ENCODE peak calls at places on chromosome 17, in four cellular contexts. V is fibroblast of lung, I is A549, U is cardiac fibroblast. R is an unnamed sample.
A peak's percentile ranks its signal among the peaks of the same experiment; 100 is the strongest.

GRCh38 chr17:10646393-10646990 is 10.6 kb downstream of the MYH3 start:
- DNase-seq in V (peak; percentile 53), I (peak; percentile 74), U (peak; percentile 83), R (peak; percentile 54)

GRCh38 chr17:70563301-70563820 is 394.0 kb downstream of the KCNJ2 start:
- DNase-seq in V (peak; percentile 24), I (no peak), U (no peak), R (no peak)

GRCh38 chr17:7558544-7559306 is at the start of gene TNFSF13:
- DNase-seq in V (no peak), I (no peak), U (no peak), R (no peak)

GRCh38 chr17:2215616-2216364 is 87.8 kb downstream of the SMG6 start:
- DNase-seq in V (peak; percentile 99), I (no peak), U (peak; percentile 97), R (peak; percentile 86)

GRCh38 chr17:1153795-1154546 is 25.8 kb downstream of the ABR start:
- DNase-seq in V (peak; percentile 72), I (peak; percentile 55), U (peak; percentile 89), R (no peak)

GRCh38 chr17:50935201-50936124 is 69.3 kb upstream of the TOB1 start:
- DNase-seq in V (no peak), I (peak; percentile 98), U (peak; percentile 30), R (no peak)

GRCh38 chr17:60510031-60510430 is 16.0 kb downstream of the APPBP2 start:
- DNase-seq in V (no peak), I (no peak), U (no peak), R (no peak)

GRCh38 chr17:39152134-39152884 is 872 bp upstream of the PLXDC1 start:
- DNase-seq in V (no peak), I (no peak), U (no peak), R (no peak)

GRCh38 chr17:691423-691822 is 23.2 kb downstream of the VPS53 start:
- DNase-seq in V (peak; percentile 92), I (peak; percentile 32), U (peak; percentile 26), R (no peak)

GRCh38 chr17:16486373-16487250 is 5.4 kb downstream of the LRRC75A start:
- DNase-seq in V (peak; percentile 75), I (peak; percentile 38), U (peak; percentile 74), R (peak; percentile 27)

GRCh38 chr17:82696916-82697807 is 1.3 kb downstream of the RAB40B start:
- DNase-seq in V (no peak), I (no peak), U (peak; percentile 4), R (no peak)

GRCh38 chr17:72399608-72400487 is 279.0 kb downstream of the SOX9 start:
- DNase-seq in V (no peak), I (peak; percentile 81), U (no peak), R (no peak)

GRCh38 chr17:66944365-66945203 is 19.9 kb upstream of the CACNG4 start:
- DNase-seq in V (peak; percentile 66), I (no peak), U (peak; percentile 24), R (no peak)

GRCh38 chr17:78918979-78919378 is 6.2 kb downstream of the TIMP2 start:
- DNase-seq in V (no peak), I (no peak), U (no peak), R (no peak)

GRCh38 chr17:37212184-37212583 is 163.6 kb upstream of the C17orf78 start:
- DNase-seq in V (no peak), I (no peak), U (peak; percentile 15), R (no peak)

GRCh38 chr17:17898673-17899072 is 61.9 kb upstream of the SREBF1 start:
- DNase-seq in V (no peak), I (no peak), U (no peak), R (no peak)

GRCh38 chr17:72529386-72529785 is 408.6 kb downstream of the SOX9 start:
- DNase-seq in V (peak; percentile 43), I (no peak), U (no peak), R (no peak)

GRCh38 chr17:17749921-17750320 is 68.7 kb downstream of the RAI1 start:
- DNase-seq in V (peak; percentile 45), I (peak; percentile 75), U (peak; percentile 54), R (peak; percentile 59)

GRCh38 chr17:44778656-44779210 is 19.9 kb downstream of the ADAM11 start:
- DNase-seq in V (no peak), I (no peak), U (no peak), R (no peak)

GRCh38 chr17:44775838-44776621 is 17.2 kb downstream of the ADAM11 start:
- DNase-seq in V (no peak), I (no peak), U (no peak), R (no peak)

GRCh38 chr17:44775136-44775837 is 16.5 kb downstream of the ADAM11 start:
- DNase-seq in V (peak; percentile 96), I (peak; percentile 99), U (peak; percentile 98), R (peak; percentile 91)

GRCh38 chr17:44777394-44778348 is 18.9 kb downstream of the ADAM11 start:
- DNase-seq in V (no peak), I (no peak), U (no peak), R (no peak)

GRCh38 chr17:44776628-44777393 is 18.0 kb downstream of the ADAM11 start:
- DNase-seq in V (no peak), I (no peak), U (no peak), R (no peak)
- H3K4me3 ChIP-seq in V (no peak overlapping the region), I (no peak overlapping the region), U (no peak overlapping the region), R (no peak overlapping the region)

GRCh38 chr17:63082273-63082861 is 116.3 kb downstream of the TANC2 start:
- DNase-seq in V (peak; percentile 36), I (peak; percentile 26), U (peak; percentile 76), R (peak; percentile 7)
- TF ChIP-seq CTCF in V (peak; percentile 52), I (peak; percentile 64), U (peak; percentile 33), R (peak; percentile 42)

DNA sequence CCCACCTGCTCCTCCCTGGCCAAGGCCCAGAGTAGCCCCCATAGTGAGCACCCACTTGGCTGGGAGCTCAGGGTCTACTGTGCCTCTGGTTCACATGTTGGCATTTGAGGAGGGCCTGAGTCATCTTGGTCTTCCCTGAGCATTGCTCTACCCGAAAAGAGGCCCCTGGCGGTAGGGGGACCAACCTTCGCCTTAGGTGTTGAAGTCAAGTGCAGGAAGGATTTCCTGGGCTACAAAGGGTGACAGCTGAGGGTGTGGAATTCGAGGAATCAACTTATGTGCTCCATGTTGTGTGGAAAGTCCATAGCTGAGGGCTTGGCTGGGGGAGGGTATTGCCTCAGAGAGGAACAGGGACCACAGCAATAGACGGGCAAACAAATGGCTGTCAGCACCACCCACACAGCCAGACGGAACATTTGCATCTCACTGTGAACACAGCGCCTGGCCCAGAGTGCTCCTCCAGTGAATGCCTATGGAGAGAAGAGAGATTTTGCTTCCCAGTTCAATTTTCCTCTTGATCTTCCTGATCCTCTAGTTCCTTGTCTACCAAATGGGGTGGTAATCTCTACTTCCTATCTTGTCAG is 35.6 kb upstream of the NGFR start:
- DNase-seq in V (no peak), I (no peak), U (no peak), R (no peak)
- H3K4me3 ChIP-seq in V (no peak overlapping the region), I (no peak overlapping the region), U (no peak overlapping the region), R (no peak overlapping the region)

GRCh38 chr17:42132941-42133340 is 10.3 kb downstream of the HSPB9 start:
- DNase-seq in V (peak; percentile 90), I (no peak), U (peak; percentile 70), R (no peak)
- TF ChIP-seq CTCF in V (no peak), I (no peak), U (no peak), R (no peak)

DNA sequence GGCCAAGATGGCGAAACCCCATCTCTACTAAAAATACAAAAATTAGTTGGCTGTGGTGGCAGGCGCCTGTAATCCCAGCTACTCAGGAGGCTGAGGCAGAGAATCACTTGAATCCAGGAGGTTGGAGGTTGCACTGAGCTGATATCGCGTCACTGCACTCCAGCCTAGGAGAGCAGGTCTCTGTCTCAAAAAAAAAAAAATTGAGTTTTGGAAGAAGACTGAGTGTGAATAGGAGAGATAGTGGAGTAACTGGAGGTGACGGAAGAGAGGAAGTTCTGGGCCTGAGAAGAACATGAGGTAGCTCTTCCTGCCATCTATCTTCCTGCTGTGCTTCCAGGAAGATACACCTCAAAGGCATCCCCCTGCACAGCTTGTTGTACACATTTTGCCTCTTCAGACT is 11.4 kb downstream of the HOXB1 start:
- DNase-seq in V (no peak), I (no peak), U (no peak), R (no peak)
- H3K4me3 ChIP-seq in V (no peak overlapping the region), I (no peak overlapping the region), U (no peak overlapping the region), R (no peak overlapping the region)

GRCh38 chr17:64544742-64545141 is 38.0 kb downstream of the CEP95 start:
- DNase-seq in V (no peak), I (no peak), U (no peak), R (no peak)

GRCh38 chr17:64547354-64547753 is 40.6 kb downstream of the CEP95 start:
- DNase-seq in V (no peak), I (no peak), U (no peak), R (no peak)

GRCh38 chr17:64546716-64547115 is 39.9 kb downstream of the CEP95 start:
- DNase-seq in V (no peak), I (no peak), U (no peak), R (no peak)
- TF ChIP-seq CTCF in V (no peak), I (no peak), U (no peak), R (no peak)

DNA sequence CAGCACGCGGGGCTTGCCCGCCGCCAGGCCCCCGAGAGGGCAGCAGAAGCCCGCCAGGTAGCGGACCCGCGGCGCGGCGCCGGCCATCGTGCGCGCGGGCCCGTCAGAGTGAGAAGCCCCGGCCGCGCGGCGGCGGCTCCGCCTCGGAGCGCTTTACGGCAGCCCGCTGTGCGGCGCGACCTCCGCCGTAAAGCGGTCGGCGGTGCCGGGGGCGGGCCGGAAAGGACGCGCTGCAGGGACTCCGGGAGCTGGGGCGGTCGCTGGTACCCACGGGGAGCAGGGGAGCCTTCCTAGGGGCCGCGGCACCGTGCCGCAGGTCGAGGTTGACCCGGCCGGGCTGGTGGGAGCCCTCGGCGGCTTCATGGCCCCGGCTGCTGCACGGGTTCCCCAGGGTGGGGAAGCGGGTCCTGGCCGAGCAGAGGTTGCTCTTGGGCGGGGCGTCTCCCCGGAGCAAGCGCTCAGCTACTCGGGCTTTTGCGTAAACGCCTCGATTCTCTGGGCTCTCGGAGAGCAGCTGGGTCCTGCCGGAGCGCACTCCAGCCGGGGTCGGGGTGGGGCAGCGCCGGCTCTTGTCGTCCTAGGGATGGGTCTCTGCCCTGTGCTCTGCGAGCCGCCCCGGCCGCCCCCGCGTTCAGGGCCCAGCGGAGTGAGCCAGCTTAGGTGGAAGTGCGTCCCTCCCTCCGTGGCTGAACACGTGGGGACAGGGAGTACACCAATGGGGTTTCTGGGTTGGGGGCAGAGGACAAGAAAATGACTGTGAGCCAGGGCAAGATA is at the start of gene FAAP100:
- DNase-seq in V (peak; percentile 77), I (peak; percentile 89), U (peak; percentile 81), R (no peak)
- H3K4me3 ChIP-seq in V (peak within 1 kb of the TSS; percentile 91), I (peak within 1 kb of the TSS; percentile 86), U (peak within 1 kb of the TSS; percentile 92), R (peak within 1 kb of the TSS; percentile 83)

DNA sequence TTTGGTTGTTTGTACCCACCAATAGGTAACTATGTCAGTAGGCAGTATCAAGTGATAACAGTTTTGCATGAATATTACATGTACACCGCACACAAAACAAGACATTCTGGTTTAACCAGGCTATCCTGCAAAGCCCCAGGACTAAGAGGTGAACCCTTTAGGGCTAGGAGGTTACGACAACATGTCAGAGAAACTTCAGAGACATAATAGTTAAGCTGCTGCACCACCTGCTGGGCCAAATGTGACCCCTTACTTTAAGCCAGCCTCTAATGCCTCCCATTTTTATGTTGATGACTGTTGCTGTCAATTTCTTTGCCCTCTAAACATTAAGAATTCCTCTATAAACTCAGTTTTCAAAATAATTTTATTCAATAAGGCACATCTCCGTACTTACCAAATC is 15.4 kb downstream of the SRP68 start:
- DNase-seq in V (no peak), I (no peak), U (no peak), R (no peak)
- TF ChIP-seq CTCF in V (no peak), I (no peak), U (no peak), R (no peak)